ENCODE peak calls at places on chromosomes 1 and 21, in four cellular contexts. X is vagina, V is tibial artery, M is heart left ventricle. J is an unnamed sample.

GRCh38 chr1:183209533-183210158 is 23.6 kb downstream of the LAMC2 start:
- DNase-seq in V (no peak), X (no peak), M (no peak), J (peak; percentile 81)

GRCh38 chr21:38965910-38966504 is 160.3 kb downstream of the ETS2 start:
- DNase-seq in M (no peak), V (no peak), X (no peak), J (no peak)

GRCh38 chr1:184513421-184513820 is 126.6 kb downstream of the C1orf21 start:
- DNase-seq in X (no peak), V (no peak), M (no peak), J (no peak)

GRCh38 chr1:180522204-180522497 is 19.8 kb upstream of the ACBD6 start:
- DNase-seq in X (no peak), M (no peak), V (no peak), J (peak; percentile 96)

GRCh38 chr21:36923270-36923669 is 43.2 kb downstream of the HLCS start:
- DNase-seq in V (no peak), M (no peak), X (no peak), J (no peak)

GRCh38 chr1:84427520-84428188 is 29.4 kb downstream of the DNASE2B start:
- DNase-seq in M (no peak), X (no peak), V (no peak), J (peak; percentile 48)

GRCh38 chr1:93196591-93196990 is 16.1 kb downstream of the CCDC18 start:
- DNase-seq in M (no peak), X (no peak), V (no peak), J (no peak)

GRCh38 chr1:211920141-211920572 is 89.6 kb upstream of the LPGAT1 start:
- DNase-seq in V (peak; percentile 70), M (peak; percentile 59), X (no peak), J (no peak)

GRCh38 chr1:52195161-52195560 is 53.3 kb downstream of the ZFYVE9 start:
- DNase-seq in V (no peak), M (no peak), X (no peak), J (no peak)

DNA sequence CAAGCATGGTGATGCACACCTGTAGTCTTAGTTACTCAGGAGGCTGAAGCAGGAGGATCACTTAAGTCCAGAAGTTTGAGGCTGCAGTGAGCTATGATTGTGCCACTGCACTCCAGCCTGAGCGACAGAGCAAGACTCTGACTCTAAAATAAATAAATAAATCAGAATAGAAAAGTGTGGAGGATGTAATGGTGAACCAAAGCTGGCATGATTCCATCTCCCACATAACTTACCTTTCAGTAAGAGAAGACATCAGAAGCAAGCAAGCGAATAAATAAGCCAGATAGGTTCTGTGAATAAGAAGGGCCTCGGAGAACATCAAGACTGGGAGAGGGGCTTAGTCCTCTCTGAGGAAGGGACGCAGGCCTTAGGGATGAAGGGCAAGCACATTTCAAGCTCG is 59.5 kb downstream of the TOMM20 start:
- DNase-seq in X (no peak), M (no peak), V (no peak), J (no peak)
- H3K27ac ChIP-seq in X (peak overlapping the region; percentile 67), M (peak overlapping the region; percentile 47), V (peak overlapping the region; percentile 83), J (peak overlapping the region; percentile 98)

DNA sequence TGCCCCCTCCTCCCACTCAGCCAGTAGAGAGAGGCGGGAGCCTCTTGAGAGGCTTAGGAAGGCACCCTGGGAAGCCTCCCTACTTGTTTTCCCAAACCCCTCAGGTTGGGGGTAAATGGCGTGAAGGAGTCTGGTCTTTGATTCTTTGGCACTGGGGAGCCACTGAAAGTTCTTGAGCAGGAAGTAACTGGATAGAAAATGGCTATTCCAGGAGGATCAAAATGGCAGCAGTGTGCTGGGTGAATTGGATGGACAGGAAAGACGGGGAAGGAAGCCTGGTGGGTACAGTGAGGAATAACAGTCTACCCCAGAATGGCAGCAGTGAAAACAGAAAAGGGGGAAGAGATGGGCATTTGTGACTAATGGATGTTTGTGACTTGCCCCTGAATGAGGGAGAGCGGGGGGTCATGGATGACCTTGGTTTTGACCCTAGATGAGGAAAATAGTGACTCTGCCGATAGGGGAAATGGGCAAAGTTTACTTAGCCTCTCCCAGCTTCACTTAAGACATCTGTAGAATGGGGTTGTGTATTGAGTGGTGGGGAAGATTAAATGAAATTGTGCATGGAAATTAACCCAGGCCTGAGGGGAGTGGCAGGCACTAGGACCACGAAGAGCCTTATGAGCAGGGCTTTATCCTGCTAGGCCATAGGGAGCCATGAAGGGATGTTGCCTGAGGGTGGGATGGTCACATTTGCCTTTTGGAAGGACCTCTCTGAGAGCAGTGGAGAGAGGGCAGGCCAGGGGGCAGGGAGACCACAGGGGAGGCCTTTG is 32.7 kb downstream of the TMEM51 start:
- DNase-seq in M (no peak), X (no peak), V (no peak), J (no peak)
- H3K27ac ChIP-seq in M (no peak overlapping the region), X (no peak overlapping the region), V (no peak overlapping the region), J (no peak overlapping the region)

GRCh38 chr1:6099787-6100765 is 54.4 kb downstream of the KCNAB2 start:
- DNase-seq in V (no peak), M (no peak), X (no peak), J (no peak)

GRCh38 chr1:6101826-6102225 is 56.1 kb downstream of the KCNAB2 start:
- DNase-seq in X (no peak), M (no peak), V (no peak), J (no peak)

GRCh38 chr1:6099297-6099696 is 53.6 kb downstream of the KCNAB2 start:
- DNase-seq in M (no peak), X (no peak), V (no peak), J (no peak)

GRCh38 chr1:6102227-6102845 is 56.6 kb downstream of the KCNAB2 start:
- DNase-seq in V (no peak), X (no peak), M (no peak), J (no peak)

DNA sequence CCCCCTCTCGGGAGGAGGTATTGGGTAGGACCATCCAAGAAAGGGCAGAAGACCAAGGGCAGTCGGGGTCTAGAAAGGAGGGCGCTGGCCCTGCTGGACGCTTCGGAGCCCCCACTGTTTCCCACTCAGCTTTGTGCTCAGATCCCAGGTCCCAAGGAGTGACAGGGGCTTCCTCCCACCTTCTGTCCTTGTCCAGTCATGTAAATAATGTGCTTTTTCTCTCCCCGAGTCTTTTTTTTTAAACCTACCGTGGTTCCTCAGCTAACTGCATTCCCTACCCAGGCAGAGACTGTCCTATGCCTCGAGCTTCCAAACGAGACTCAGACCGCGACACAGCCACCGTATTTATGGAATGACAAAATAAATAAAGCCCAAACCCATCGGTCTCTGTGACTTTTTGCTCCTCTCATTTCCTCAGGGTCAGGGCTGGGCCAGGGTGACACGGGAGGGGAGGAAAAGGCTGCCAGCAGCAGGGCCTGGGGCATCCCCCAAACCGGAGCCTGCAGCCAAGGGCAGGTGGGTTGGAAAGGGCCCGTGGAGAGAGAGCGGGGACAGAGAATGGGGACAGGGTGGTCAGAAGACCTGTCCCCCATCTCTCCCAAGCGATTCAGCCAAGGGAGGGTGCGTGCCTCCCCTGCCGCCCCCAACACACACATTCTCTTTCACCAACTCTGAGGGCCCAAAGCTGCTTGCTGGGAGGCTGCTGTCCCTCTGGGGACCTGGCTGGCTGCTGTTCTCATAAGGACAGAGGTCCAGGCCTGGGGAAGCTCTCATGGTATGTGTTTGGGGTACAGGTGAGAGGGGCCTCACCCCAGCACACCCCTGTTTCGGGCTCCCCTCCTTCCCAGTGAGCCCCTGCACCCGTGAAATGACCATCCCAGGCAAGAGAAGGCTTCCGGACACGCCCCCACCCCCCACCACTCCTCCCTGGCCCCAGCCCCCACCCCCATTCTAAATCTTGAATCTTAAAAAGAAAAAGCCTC is 55.4 kb downstream of the KCNAB2 start:
- DNase-seq in V (no peak), M (no peak), X (no peak), J (no peak)
- H3K27ac ChIP-seq in V (no peak overlapping the region), M (no peak overlapping the region), X (no peak overlapping the region), J (no peak overlapping the region)

GRCh38 chr1:15007842-15008241 is 145.7 kb upstream of the TMEM51 start:
- DNase-seq in M (peak; percentile 55), V (no peak), X (no peak), J (no peak)
- H3K27ac ChIP-seq in M (peak overlapping the region; percentile 30), V (peak overlapping the region; percentile 48), X (peak overlapping the region; percentile 10), J (no peak overlapping the region)

GRCh38 chr1:173406783-173407230 is 70.3 kb upstream of the PRDX6 start:
- DNase-seq in V (no peak), M (no peak), X (no peak), J (no peak)
- H3K27ac ChIP-seq in V (no peak overlapping the region), M (no peak overlapping the region), X (no peak overlapping the region), J (no peak overlapping the region)

GRCh38 chr1:64898107-64898861 is 68.1 kb downstream of the JAK1 start:
- DNase-seq in M (peak; percentile 93), X (no peak), V (peak; percentile 95), J (peak; percentile 90)
- H3K27ac ChIP-seq in M (peak overlapping the region; percentile 82), X (peak overlapping the region; percentile 90), V (peak overlapping the region; percentile 70), J (peak overlapping the region; percentile 45)

GRCh38 chr1:165726169-165726568 is 27.8 kb upstream of the ALDH9A1 start:
- DNase-seq in X (no peak), M (no peak), V (no peak), J (no peak)
- H3K27ac ChIP-seq in X (no peak overlapping the region), M (no peak overlapping the region), V (no peak overlapping the region), J (no peak overlapping the region)

GRCh38 chr1:25651036-25651640 is 34.5 kb downstream of the MAN1C1 start:
- DNase-seq in X (no peak), V (no peak), M (no peak), J (no peak)

GRCh38 chr1:25651824-25652741 is 35.5 kb downstream of the MAN1C1 start:
- DNase-seq in X (no peak), M (peak; percentile 41), V (peak; percentile 76), J (no peak)

GRCh38 chr1:25657121-25657521 is 40.5 kb downstream of the MAN1C1 start:
- DNase-seq in V (no peak), M (no peak), X (no peak), J (no peak)

GRCh38 chr1:25653558-25653957 is 37.0 kb downstream of the MAN1C1 start:
- DNase-seq in M (no peak), V (no peak), X (no peak), J (no peak)

DNA sequence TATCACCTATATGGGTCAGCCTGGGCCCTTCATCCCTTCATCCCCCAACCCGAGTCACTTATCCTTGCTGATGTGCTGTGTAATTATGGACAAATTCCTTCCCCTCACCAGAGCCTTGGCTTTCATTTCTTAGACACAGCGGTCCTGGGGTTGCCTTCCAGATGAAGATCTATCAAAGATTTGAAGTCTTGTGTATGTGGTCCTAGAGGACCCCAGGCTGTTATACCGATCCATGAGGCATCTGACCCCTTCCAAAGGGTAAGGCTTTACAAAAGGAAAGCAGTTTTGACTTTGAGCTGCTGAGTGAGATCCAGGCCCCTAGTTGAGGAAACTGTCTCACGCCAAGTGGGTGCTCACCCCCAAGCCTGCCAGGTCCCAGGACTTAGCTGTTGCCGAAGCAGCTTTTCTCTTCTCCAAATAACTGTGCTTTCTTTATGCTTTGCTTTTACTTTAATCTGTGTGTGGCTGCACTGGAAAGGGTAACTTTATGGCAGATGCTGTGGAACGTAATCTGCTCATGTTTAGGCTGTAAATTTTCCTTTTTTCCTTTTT is 37.6 kb downstream of the MAN1C1 start:
- DNase-seq in V (no peak), X (no peak), M (no peak), J (no peak)
- H3K27ac ChIP-seq in V (no peak overlapping the region), X (no peak overlapping the region), M (no peak overlapping the region), J (no peak overlapping the region)

GRCh38 chr1:75079535-75080290 is 54.5 kb upstream of the LHX8 start:
- DNase-seq in M (no peak), V (no peak), X (no peak), J (no peak)
- H3K27ac ChIP-seq in M (no peak overlapping the region), V (no peak overlapping the region), X (no peak overlapping the region), J (no peak overlapping the region)

GRCh38 chr1:185567006-185567405 is 167.2 kb upstream of the HMCN1 start:
- DNase-seq in V (no peak), M (no peak), X (no peak), J (peak; percentile 86)
- H3K27ac ChIP-seq in V (no peak overlapping the region), M (no peak overlapping the region), X (no peak overlapping the region), J (peak overlapping the region; percentile 13)

J was measured in foreskin keratinocyte.